ENCODE peak calls at places on chromosome 10, in five cellular contexts. S, P, N, B and Q are unnamed samples.

GRCh38 chr10:92813979-92814378 is 34.3 kb upstream of the EXOC6 start:
- DNase-seq in S (no peak), P (peak; percentile 14), N (no peak), B (no peak), Q (no peak)

GRCh38 chr10:13792011-13792410 is 205.2 kb downstream of the PRPF18 start:
- DNase-seq in S (peak; percentile 34), P (no peak), N (peak; percentile 64), B (peak; percentile 42), Q (no peak)

GRCh38 chr10:67110286-67110685 is 184.4 kb downstream of the LRRTM3 start:
- DNase-seq in S (no peak), P (no peak), N (no peak), B (no peak), Q (no peak)

GRCh38 chr10:113007343-113007771 is 57.3 kb downstream of the TCF7L2 start:
- DNase-seq in S (no peak), P (no peak), N (no peak), B (no peak), Q (no peak)

GRCh38 chr10:75136346-75136745 is 24.9 kb downstream of the SAMD8 start:
- DNase-seq in S (no peak), P (no peak), N (no peak), B (no peak), Q (no peak)

GRCh38 chr10:21069929-21070363 is 172.8 kb upstream of the NEBL start:
- DNase-seq in S (no peak), P (no peak), N (no peak), B (no peak), Q (no peak)

GRCh38 chr10:110762109-110762848 is 109.4 kb upstream of the PDCD4 start:
- DNase-seq in S (no peak), P (no peak), N (no peak), B (no peak), Q (no peak)

GRCh38 chr10:84336406-84336805 is 8.0 kb downstream of the CCSER2 start:
- DNase-seq in S (no peak), P (no peak), N (no peak), B (no peak), Q (no peak)

GRCh38 chr10:123262456-123262855 is 108.3 kb downstream of the BUB3 start:
- DNase-seq in S (no peak), P (no peak), N (no peak), B (no peak), Q (no peak)

GRCh38 chr10:107444443-107444842 is 279.9 kb upstream of the SORCS1 start:
- DNase-seq in S (no peak), P (no peak), N (no peak), B (no peak), Q (no peak)

GRCh38 chr10:86888585-86889381 is 68.6 kb downstream of the MMRN2 start:
- DNase-seq in S (no peak), P (no peak), N (no peak), B (no peak), Q (no peak)

GRCh38 chr10:73215749-73216148 is 31.3 kb downstream of the DNAJC9 start:
- DNase-seq in S (no peak), P (no peak), N (no peak), B (no peak), Q (no peak)

GRCh38 chr10:73209705-73210104 is 37.4 kb downstream of the DNAJC9 start:
- DNase-seq in S (no peak), P (no peak), N (no peak), B (no peak), Q (no peak)

GRCh38 chr10:73207883-73208282 is 39.2 kb downstream of the DNAJC9 start:
- DNase-seq in S (no peak), P (no peak), N (no peak), B (no peak), Q (no peak)

GRCh38 chr10:73210395-73211105 is 36.5 kb downstream of the DNAJC9 start:
- DNase-seq in S (no peak), P (no peak), N (no peak), B (no peak), Q (no peak)

GRCh38 chr10:73211106-73211811 is 35.8 kb downstream of the DNAJC9 start:
- DNase-seq in S (no peak), P (no peak), N (no peak), B (no peak), Q (no peak)
- TF ChIP-seq EP300 in S (no peak), P (no peak), N (no peak), B (no peak), Q (no peak)

DNA sequence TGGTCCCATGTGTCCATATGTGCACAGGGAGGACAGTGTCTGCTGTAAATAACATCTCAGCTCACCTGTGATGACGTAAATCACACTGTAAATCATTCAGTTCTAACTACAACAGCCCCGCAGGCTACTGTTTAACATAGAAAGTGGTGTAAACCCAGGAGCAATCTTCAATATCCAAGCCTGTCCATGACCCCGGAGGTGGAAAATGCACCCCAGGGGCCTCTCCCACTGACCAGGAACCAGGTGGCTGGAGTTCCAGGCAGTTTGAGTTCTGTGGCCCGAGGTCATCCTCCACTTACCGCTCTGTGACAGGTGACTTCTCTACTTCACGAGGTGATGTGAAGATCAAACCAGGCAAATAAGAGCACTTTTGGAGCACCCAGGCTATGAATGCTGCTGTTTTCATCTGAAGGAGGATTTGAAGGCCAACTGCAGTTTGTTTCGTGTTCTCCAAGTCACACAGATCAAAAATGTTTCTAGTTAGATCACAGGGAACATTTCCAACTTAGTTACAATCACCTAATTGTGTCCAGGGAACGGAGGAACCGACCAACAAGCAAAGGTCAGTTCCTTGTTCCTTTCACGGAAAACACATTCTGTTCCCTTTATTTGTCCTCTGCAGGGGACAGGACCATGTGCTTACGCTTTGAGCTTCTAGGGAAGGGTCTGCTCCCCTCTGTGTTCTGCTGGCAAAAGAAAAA is 131.8 kb downstream of the WDR37 start:
- DNase-seq in S (peak; percentile 8), P (no peak), N (no peak), B (no peak), Q (peak; percentile 53)
- TF ChIP-seq POLR2AphosphoS5 in S (no peak), P (no peak), N (no peak), B (no peak), Q (peak; percentile 46)

DNA sequence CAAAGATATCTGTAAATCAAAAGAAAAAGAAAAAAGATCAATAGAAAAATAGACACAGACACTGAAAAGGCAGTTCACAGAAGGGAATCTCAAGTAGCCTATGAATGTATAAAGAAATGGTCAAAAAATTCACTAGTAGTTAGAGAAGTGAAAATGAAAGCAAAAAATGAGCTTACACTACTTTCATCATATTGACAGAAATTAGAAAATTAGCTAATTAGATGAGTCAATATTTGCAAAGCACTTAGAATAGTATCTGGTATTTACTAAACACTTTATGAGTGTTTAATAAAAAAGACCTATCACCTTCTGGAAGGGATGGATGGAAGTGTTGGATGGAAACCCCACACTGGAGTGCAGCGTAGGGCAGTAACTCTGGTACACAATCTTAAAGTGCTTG is 1.7 kb upstream of the CFAP58 start:
- DNase-seq in S (no peak), P (no peak), N (no peak), B (no peak), Q (no peak)
- H3K4me1 ChIP-seq in S (peaks cover 33% of the 10 kb centered on the region), P (no peaks in the 10 kb centered on the region), N (peaks cover 55% of the 10 kb centered on the region), B (peaks cover 9% of the 10 kb centered on the region), Q (no peaks in the 10 kb centered on the region)

DNA sequence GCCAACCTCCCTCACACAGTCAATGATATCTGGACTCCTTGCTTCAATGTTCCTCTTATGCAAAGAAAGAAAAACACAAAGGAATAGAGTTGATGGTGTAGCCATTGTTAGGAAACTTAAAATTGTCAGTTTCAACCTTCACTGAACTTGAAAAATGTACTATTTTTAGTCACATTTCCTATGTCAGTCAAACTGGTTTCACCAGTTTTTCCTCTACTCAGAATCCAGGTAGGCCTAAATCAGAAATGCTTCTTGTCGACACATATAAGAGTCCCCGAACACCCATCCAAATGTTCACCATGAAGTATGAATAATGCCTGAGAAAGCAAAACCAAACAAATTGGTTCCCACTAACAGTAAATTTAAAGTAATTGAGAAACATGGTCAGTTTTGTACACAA is 42.4 kb upstream of the ZMYND11 start:
- DNase-seq in S (no peak), P (no peak), N (no peak), B (no peak), Q (no peak)
- TF ChIP-seq EP300 in S (no peak), P (no peak), N (no peak), B (no peak), Q (no peak)

GRCh38 chr10:119370972-119371703 is 163.8 kb downstream of the GRK5 start:
- DNase-seq in S (peak; percentile 38), P (no peak), N (no peak), B (no peak), Q (peak; percentile 75)
- TF ChIP-seq POLR2AphosphoS5 in S (peak; percentile 59), P (no peak), N (no peak), B (no peak), Q (no peak)

GRCh38 chr10:133258818-133259602 is 17.7 kb downstream of the ADAM8 start:
- DNase-seq in S (peak; percentile 96), P (no peak), N (peak; percentile 77), B (peak; percentile 70), Q (peak; percentile 90)
- H3K4me1 ChIP-seq in S (peaks cover 54% of the 10 kb centered on the region), P (peaks cover 12% of the 10 kb centered on the region), N (peaks cover 63% of the 10 kb centered on the region), B (peaks cover 44% of the 10 kb centered on the region), Q (peaks cover 29% of the 10 kb centered on the region)

GRCh38 chr10:3213174-3213573 is 40.6 kb upstream of the PITRM1 start:
- DNase-seq in S (no peak), P (no peak), N (no peak), B (peak; percentile 26), Q (peak; percentile 93)
- TF ChIP-seq EP300 in S (no peak), P (no peak), N (no peak), B (no peak), Q (no peak)

GRCh38 chr10:114276671-114277070 is 37.6 kb downstream of the VWA2 start:
- DNase-seq in S (no peak), P (no peak), N (peak; percentile 23), B (no peak), Q (no peak)
- TF ChIP-seq POLR2AphosphoS5 in S (no peak), P (no peak), N (no peak), B (no peak), Q (no peak)

DNA sequence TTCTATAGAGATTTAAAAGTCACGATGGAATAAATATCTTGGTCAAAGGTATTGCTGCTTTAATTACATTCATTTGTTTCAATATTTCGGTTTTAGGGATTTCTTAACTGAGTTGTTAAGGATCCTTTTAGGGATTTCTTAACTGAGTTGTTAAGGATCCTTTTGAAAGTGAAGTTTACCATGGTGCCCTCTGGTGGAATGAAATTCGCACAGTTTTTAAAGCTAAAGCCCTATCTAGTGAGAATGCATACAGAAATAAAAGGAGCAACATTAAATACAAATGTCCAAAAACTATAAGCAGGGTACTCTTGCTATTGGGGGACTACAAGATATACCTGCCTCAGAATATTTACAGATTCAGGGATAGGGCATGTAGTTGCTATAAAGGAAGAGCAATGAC is 193.7 kb downstream of the RNLS start:
- DNase-seq in S (peak; percentile 22), P (no peak), N (no peak), B (peak; percentile 31), Q (no peak)
- H3K4me1 ChIP-seq in S (peaks cover 25% of the 10 kb centered on the region), P (peaks cover 2% of the 10 kb centered on the region), N (peaks cover 55% of the 10 kb centered on the region), B (peaks cover 41% of the 10 kb centered on the region), Q (no peaks in the 10 kb centered on the region)